ENCODE peak calls at places on chromosomes 2 and 18, in five cellular contexts. C, U, I, S and G are unnamed samples.

GRCh38 chr2:50950996-50951395 is 80.9 kb downstream of the NRXN1 start:
- DNase-seq in C (no peak), I (no peak), S (no peak), U (no peak), G (no peak)

GRCh38 chr2:190979906-190980629 is 33.9 kb downstream of the STAT1 start:
- DNase-seq in S (no peak), U (no peak), I (no peak), C (no peak), G (peak)

GRCh38 chr2:42867093-42868065 is 75.0 kb upstream of the HAAO start:
- DNase-seq in C (no peak), I (no peak), S (no peak), U (no peak), G (no peak)

GRCh38 chr2:75982750-75983149 is 272.0 kb upstream of the GCFC2 start:
- DNase-seq in C (no peak), I (no peak), S (no peak), U (no peak), G (no peak)

GRCh38 chr18:12295389-12296086 is 12.5 kb upstream of the TUBB6 start:
- DNase-seq in I (no peak), S (no peak), U (no peak), C (no peak), G (no peak)

GRCh38 chr2:140657657-140658056 is 1473.2 kb downstream of the LRP1B start:
- DNase-seq in C (no peak), I (no peak), S (no peak), U (no peak), G (no peak)

GRCh38 chr18:79531926-79532689 is 136.4 kb downstream of the NFATC1 start:
- DNase-seq in C (no peak), I (no peak), S (no peak), U (no peak), G (no peak)

GRCh38 chr2:100935372-100935752 is 66.7 kb upstream of the RPL31 start:
- DNase-seq in I (no peak), U (no peak), C (no peak), S (no peak), G (no peak)

GRCh38 chr2:141911485-141912066 is 219.2 kb downstream of the LRP1B start:
- DNase-seq in S (peak), U (no peak), I (peak), C (peak), G (peak)

GRCh38 chr2:15912203-15912602 is 28.1 kb upstream of the MYCN start:
- DNase-seq in I (no peak), C (no peak), U (no peak), S (no peak), G (no peak)

GRCh38 chr2:178109813-178110212 is 2.4 kb upstream of the RBM45 start:
- DNase-seq in U (no peak), S (no peak), C (peak), I (no peak), G (peak)

GRCh38 chr18:8865934-8866333 is 160.6 kb downstream of the MTCL1 start:
- DNase-seq in U (no peak), I (no peak), S (no peak), C (no peak), G (no peak)

GRCh38 chr2:179277429-179278196 is 13.0 kb upstream of the SESTD1 start:
- DNase-seq in U (no peak), I (no peak), C (no peak), S (no peak), G (no peak)

GRCh38 chr2:85215074-85216050 is 82.2 kb downstream of the TCF7L1 start:
- DNase-seq in I (peak), S (no peak), U (no peak), C (peak), G (no peak)

GRCh38 chr18:63951302-63951705 is 2.2 kb downstream of the HMSD start:
- DNase-seq in S (no peak), I (no peak), U (no peak), C (no peak), G (no peak)

GRCh38 chr18:8797206-8797605 is 91.8 kb downstream of the MTCL1 start:
- DNase-seq in U (no peak), C (peak), I (no peak), S (no peak), G (no peak)

GRCh38 chr18:47063070-47063469 is 27.6 kb upstream of the ELOA2 start:
- DNase-seq in S (no peak), C (no peak), U (no peak), I (no peak), G (no peak)

GRCh38 chr18:12726774-12727550 is 24.1 kb downstream of the PSMG2 start:
- DNase-seq in S (peak), C (peak), U (no peak), I (peak), G (peak)

GRCh38 chr2:31251018-31251417 is 17.1 kb downstream of the EHD3 start:
- DNase-seq in C (no peak), I (no peak), S (no peak), U (no peak), G (no peak)

GRCh38 chr2:154804451-154804850 is 106.0 kb downstream of the KCNJ3 start:
- DNase-seq in C (no peak), U (no peak), S (no peak), I (no peak), G (no peak)

GRCh38 chr2:152504618-152505017 is 169.6 kb downstream of the FMNL2 start:
- DNase-seq in I (no peak), C (no peak), S (no peak), U (no peak), G (no peak)

GRCh38 chr2:85110991-85111560 is 22.1 kb upstream of the TCF7L1 start:
- DNase-seq in C (no peak), S (no peak), U (no peak), I (no peak), G (no peak)

DNA sequence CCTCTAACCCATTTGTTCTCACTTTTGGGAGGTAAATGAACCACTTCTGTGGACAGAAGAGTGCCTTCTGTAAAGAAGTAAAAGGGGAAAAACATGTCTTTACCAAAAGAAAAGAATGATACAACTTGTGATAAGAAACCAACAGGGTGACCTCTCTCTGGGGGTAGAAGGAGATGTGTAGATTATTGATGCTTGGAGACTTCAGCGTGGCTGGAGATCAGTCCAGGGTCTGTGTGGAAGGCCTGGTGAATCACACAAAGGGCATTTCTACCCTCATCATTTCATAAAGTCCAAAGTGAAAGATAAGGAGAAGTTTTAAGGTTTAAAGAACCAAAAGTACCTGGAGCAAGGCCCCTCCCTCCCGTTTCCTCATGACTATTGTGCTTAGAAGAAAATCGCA is 142.5 kb downstream of the NCK2 start:
- DNase-seq in C (no peak), U (no peak), I (no peak), S (no peak), G (no peak)
- TF ChIP-seq SUZ12 in C (no peak), U (no peak), I (no peak), S (no peak), G (no peak)

GRCh38 chr2:45009928-45010705 is 865 bp upstream of the SIX2 start:
- DNase-seq in S (no peak), I (no peak), U (no peak), C (no peak), G (peak)
- TF ChIP-seq SUZ12 in S (peak), I (no peak), U (peak), C (no peak), G (no peak)

GRCh38 chr2:55616509-55617159 is 788 bp downstream of the PPP4R3B start:
- DNase-seq in U (no peak), I (peak), C (peak), S (no peak), G (peak)
- TF ChIP-seq SUZ12 in U (no peak), I (no peak), C (no peak), S (no peak), G (no peak)

GRCh38 chr18:21243041-21243431 is 1.0 kb downstream of the GREB1L start:
- DNase-seq in U (no peak), C (no peak), S (no peak), I (no peak), G (peak)

GRCh38 chr18:21241224-21242131 is 554 bp upstream of the GREB1L start:
- DNase-seq in I (no peak), U (no peak), C (no peak), S (no peak), G (peak)

DNA sequence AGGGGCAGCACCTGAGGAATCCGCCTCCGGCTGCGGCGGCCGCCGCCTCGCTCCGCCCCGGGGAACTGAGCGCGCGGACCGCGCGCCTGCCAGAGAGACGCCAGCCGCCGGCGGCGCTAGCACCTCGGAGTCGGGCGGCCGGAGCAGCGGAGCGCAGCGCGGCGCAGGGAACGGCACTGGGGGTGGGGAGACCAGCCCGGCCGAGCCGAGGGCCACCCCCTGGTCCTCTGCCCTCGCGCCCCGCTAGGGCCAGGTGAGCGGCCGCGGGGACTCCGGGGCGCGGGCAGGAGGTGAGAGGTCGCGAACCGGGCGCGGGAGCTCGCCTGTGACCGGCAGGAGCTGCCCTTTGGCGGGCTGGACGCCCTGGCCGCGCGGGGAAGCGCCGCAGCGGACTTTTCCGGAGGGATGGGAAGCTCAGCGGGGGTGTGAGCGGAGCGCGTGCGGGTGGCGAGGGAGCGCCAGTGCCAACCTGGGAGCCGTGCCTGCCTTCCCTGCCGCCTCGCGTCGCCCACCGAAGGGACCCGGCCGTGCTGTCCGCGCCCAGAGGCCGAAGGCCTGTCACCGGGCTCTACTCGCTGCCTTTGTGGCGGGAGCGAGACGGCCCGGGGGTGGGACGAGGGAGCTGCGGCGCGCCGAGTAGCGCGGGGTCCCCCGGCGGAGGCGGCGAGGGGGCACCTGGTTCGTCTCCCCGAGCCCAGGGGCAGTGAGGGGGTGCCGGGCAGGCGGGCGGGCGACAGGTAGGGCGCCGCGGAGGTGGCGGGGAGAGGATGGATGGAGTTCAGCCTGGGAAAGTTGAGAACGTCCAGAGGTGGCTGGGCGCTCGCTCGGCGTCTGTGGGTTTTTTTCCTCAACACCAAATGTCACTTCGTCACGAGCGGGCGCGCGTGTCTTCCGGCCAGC is at the start of gene GREB1L:
- DNase-seq in C (peak), S (no peak), I (no peak), U (no peak), G (peak)
- TF ChIP-seq SUZ12 in C (no peak), S (no peak), I (no peak), U (no peak), G (no peak)

DNA sequence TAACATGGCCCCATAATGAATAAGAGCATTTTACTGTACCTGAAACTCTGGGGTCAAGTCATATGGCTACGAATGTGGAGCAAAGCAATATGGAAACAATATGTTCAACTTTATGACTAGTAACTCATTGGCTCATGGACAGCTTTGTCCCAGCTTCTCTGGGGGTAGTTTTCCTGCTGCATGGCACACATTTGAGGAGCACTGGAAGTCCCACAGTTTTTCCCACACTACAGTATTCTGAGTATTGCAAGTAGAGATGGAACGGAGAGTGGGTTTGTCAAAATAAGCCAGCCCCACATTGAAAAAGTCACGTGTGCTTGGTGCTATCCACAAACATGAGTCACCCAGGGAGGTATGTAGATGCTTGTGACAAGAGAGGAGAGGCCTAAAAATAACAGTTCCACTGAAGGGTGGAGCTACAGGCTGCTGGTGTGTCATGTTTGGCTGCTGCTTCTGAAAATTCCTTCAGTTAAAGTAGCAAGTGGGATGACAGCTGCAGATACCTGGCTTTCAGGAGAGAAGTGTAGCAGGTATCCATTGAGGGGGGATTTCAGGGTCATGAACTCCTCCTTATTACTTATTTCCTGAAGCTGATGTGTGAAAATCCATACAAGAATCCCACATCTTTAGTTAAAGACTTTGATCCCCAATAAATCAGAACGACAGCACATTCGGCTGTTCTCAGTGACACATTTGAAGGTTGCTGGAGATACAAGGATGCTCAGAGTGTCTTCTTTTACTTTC is 48.3 kb upstream of the CTAGE1 start:
- DNase-seq in U (no peak), C (peak), I (no peak), S (no peak), G (peak)
- TF ChIP-seq SUZ12 in U (no peak), C (no peak), I (no peak), S (no peak), G (no peak)